ENCODE peak calls at places on chromosome 9, in ten cellular contexts. H, Z, B, J, C, K, D, R, L and V are unnamed samples.

GRCh38 chr9:133387680-133388079 is 11.5 kb downstream of the STKLD1 start:
- DNase-seq in K (no peak), B (no peak), H (no peak), C (no peak), D (no peak), J (no peak), L (no peak), R (no peak), Z (no peak), V (no peak)

GRCh38 chr9:14769235-14769580 is 46.7 kb upstream of the CER1 start:
- DNase-seq in L (no peak), C (no peak), R (no peak), H (peak; percentile 65), B (peak; percentile 51), D (peak; percentile 42), Z (no peak), J (no peak), K (peak; percentile 58), V (no peak)

GRCh38 chr9:126965541-126966428 is 51.2 kb downstream of the RALGPS1 start:
- DNase-seq in K (peak; percentile 81), B (peak; percentile 10), J (no peak), L (peak; percentile 80), D (peak; percentile 73), C (peak; percentile 71), H (peak; percentile 67), R (peak; percentile 63), Z (peak; percentile 26), V (peak; percentile 72)

GRCh38 chr9:92522983-92523970 is 12.5 kb downstream of the ECM2 start:
- DNase-seq in Z (no peak), C (no peak), H (no peak), D (no peak), J (no peak), L (no peak), K (no peak), R (no peak), B (no peak), V (no peak)

GRCh38 chr9:116700279-116700678 is 13.2 kb downstream of the TRIM32 start:
- DNase-seq in Z (no peak), J (no peak), C (no peak), K (no peak), L (no peak), R (no peak), D (no peak), B (no peak), H (no peak), V (no peak)

GRCh38 chr9:132210472-132211145 is 48.8 kb downstream of the NTNG2 start:
- DNase-seq in H (no peak), K (no peak), R (no peak), D (no peak), B (no peak), C (peak; percentile 48), Z (no peak), J (no peak), L (no peak), V (no peak)

GRCh38 chr9:79962836-79963235 is 391.1 kb downstream of the TLE4 start:
- DNase-seq in K (no peak), J (no peak), Z (no peak), R (no peak), H (peak; percentile 77), C (no peak), B (no peak), D (no peak), L (no peak), V (no peak)

GRCh38 chr9:93097496-93098205 is 1.6 kb downstream of the CARD19 start:
- DNase-seq in D (peak; percentile 78), Z (no peak), C (no peak), K (no peak), L (no peak), R (no peak), J (no peak), B (no peak), H (no peak), V (peak; percentile 51)

GRCh38 chr9:893843-894420 is 52.4 kb downstream of the DMRT1 start:
- DNase-seq in D (peak; percentile 39), H (peak; percentile 76), J (peak; percentile 43), K (peak; percentile 55), R (peak; percentile 89), Z (peak; percentile 25), L (peak; percentile 78), C (peak; percentile 48), B (peak; percentile 30), V (peak; percentile 73)

GRCh38 chr9:100869321-100869720 is 159.2 kb upstream of the PLPPR1 start:
- DNase-seq in Z (no peak), L (no peak), J (no peak), D (no peak), H (no peak), C (no peak), K (no peak), R (no peak), B (no peak), V (no peak)

GRCh38 chr9:93575706-93576295 is 583 bp upstream of the PHF2 start:
- DNase-seq in H (peak; percentile 46), R (peak; percentile 78), D (peak; percentile 48), B (no peak), L (peak; percentile 77), C (peak; percentile 75), K (peak; percentile 39), Z (no peak), J (peak; percentile 51), V (peak; percentile 63)

GRCh38 chr9:36158917-36159316 is 10.3 kb upstream of the CCIN start:
- DNase-seq in H (no peak), K (peak; percentile 64), C (no peak), J (no peak), Z (no peak), R (no peak), D (no peak), L (peak; percentile 56), B (no peak), V (no peak)

GRCh38 chr9:75992480-75993206 is 102.2 kb downstream of the PCSK5 start:
- DNase-seq in H (no peak), C (no peak), D (no peak), J (no peak), Z (no peak), R (no peak), L (no peak), B (no peak), K (no peak), V (no peak)

GRCh38 chr9:17942498-17942897 is 363.6 kb downstream of the SH3GL2 start:
- DNase-seq in H (no peak), L (no peak), J (no peak), B (no peak), R (no peak), C (no peak), Z (peak; percentile 51), D (no peak), K (no peak), V (no peak)

GRCh38 chr9:75229605-75230332 is 141.5 kb downstream of the OSTF1 start:
- DNase-seq in J (peak; percentile 68), B (no peak), Z (no peak), H (no peak), L (no peak), D (no peak), R (no peak), C (no peak), K (peak; percentile 27), V (peak; percentile 22)